ENCODE peak calls at places on chromosome 16, in four cellular contexts. U is dermis blood vessel endothelial cell; K is progenitor cell of endocrine pancreas; E is activated T-cell treated with anti-CD3 and anti-CD28 coated beads, Interleukin-2, amount 50 U/mL, for 72 hours. T is an unnamed sample.

GRCh38 chr16:17512636-17513220 is 42.0 kb upstream of the XYLT1 start:
- DNase-seq in E (no peak), K (no peak), U (no peak), T (no peak)

GRCh38 chr16:72848759-72849664 is 198.9 kb downstream of the ZFHX3 start:
- DNase-seq in K (no peak), U (peak; percentile 82), E (no peak), T (no peak)

GRCh38 chr16:68234188-68235104 is 1.5 kb downstream of the ESRP2 start:
- DNase-seq in U (no peak), K (peak; percentile 82), E (no peak), T (peak; percentile 94)

GRCh38 chr16:57970319-57970718 is 609 bp downstream of the CNGB1 start:
- DNase-seq in E (no peak), K (no peak), U (no peak), T (no peak)

GRCh38 chr16:3074860-3075545 is 9.6 kb downstream of the IL32 start:
- DNase-seq in U (no peak), E (peak; percentile 88), K (no peak), T (no peak)

GRCh38 chr16:13935408-13935807 is 15.5 kb downstream of the ERCC4 start:
- DNase-seq in K (no peak), U (no peak), E (peak; percentile 22), T (no peak)

GRCh38 chr16:86383488-86384262 is 126.7 kb upstream of the FOXF1 start:
- DNase-seq in U (peak; percentile 56), K (no peak), E (no peak), T (peak; percentile 29)

GRCh38 chr16:26433807-26434206 is 632.9 kb upstream of the C16orf82 start:
- DNase-seq in E (no peak), K (no peak), U (no peak), T (no peak)

GRCh38 chr16:16059895-16060590 is 110.6 kb downstream of the ABCC1 start:
- DNase-seq in E (no peak), U (no peak), K (no peak), T (no peak)

GRCh38 chr16:71337631-71338030 is 20.9 kb upstream of the CALB2 start:
- DNase-seq in U (no peak), E (no peak), K (no peak), T (no peak)

GRCh38 chr16:83744521-83744981 is 63.2 kb upstream of the HSBP1 start:
- DNase-seq in K (no peak), E (no peak), U (peak; percentile 8), T (no peak)

GRCh38 chr16:86061771-86062170 is 162.8 kb downstream of the IRF8 start:
- DNase-seq in K (no peak), E (no peak), U (no peak), T (peak; percentile 22)

GRCh38 chr16:27048316-27048715 is 18.4 kb upstream of the C16orf82 start:
- DNase-seq in U (no peak), K (no peak), E (no peak), T (no peak)

GRCh38 chr16:84511180-84511800 is 6.8 kb upstream of the MEAK7 start:
- DNase-seq in U (peak; percentile 92), K (peak; percentile 60), E (peak; percentile 88), T (peak; percentile 88)

GRCh38 chr16:3952342-3953131 is 72.0 kb upstream of the CREBBP start:
- DNase-seq in K (no peak), U (no peak), E (no peak), T (no peak)

GRCh38 chr16:87817910-87818309 is 51.4 kb downstream of the SLC7A5 start:
- DNase-seq in K (no peak), U (no peak), E (no peak), T (no peak)

GRCh38 chr16:15961060-15961511 is 11.7 kb downstream of the ABCC1 start:
- DNase-seq in U (peak; percentile 52), K (no peak), E (peak; percentile 78), T (no peak)

GRCh38 chr16:17416461-17417221 is 54.1 kb downstream of the XYLT1 start:
- DNase-seq in U (peak; percentile 12), E (peak; percentile 54), K (no peak), T (no peak)

GRCh38 chr16:28935924-28936783 is 4.4 kb downstream of the CD19 start:
- DNase-seq in K (no peak), E (peak; percentile 94), U (peak; percentile 84), T (peak; percentile 47)

GRCh38 chr16:60641067-60641466 is 1395.2 kb downstream of the CDH8 start:
- DNase-seq in E (no peak), U (no peak), K (no peak), T (no peak)

GRCh38 chr16:67767953-67768352 is 38.4 kb downstream of the RANBP10 start:
- DNase-seq in U (peak; percentile 52), E (no peak), K (no peak), T (no peak)

GRCh38 chr16:75653926-75654325 is 6.4 kb downstream of the TERF2IP start:
- DNase-seq in K (no peak), E (no peak), U (no peak), T (no peak)

GRCh38 chr16:71258371-71258770 is 27.8 kb upstream of the HYDIN start:
- DNase-seq in E (no peak), U (no peak), K (no peak), T (no peak)

GRCh38 chr16:49084628-49085390 is 196.8 kb downstream of the CBLN1 start:
- DNase-seq in K (no peak), E (no peak), U (no peak), T (no peak)

GRCh38 chr16:78742501-78743283 is 643.2 kb downstream of the WWOX start:
- DNase-seq in K (no peak), E (peak; percentile 83), U (no peak), T (no peak)

GRCh38 chr16:68985268-68985667 is 120.2 kb upstream of the HAS3 start:
- DNase-seq in U (no peak), K (no peak), E (no peak), T (no peak)

GRCh38 chr16:74461826-74462225 is 40.5 kb upstream of the CLEC18B start:
- DNase-seq in K (no peak), U (no peak), E (no peak), T (no peak)

GRCh38 chr16:86457621-86458456 is 52.5 kb upstream of the FOXF1 start:
- DNase-seq in E (no peak), K (no peak), U (no peak), T (no peak)

GRCh38 chr16:7378024-7378695 is 45.5 kb downstream of the RBFOX1 start:
- DNase-seq in K (no peak), E (no peak), U (no peak), T (no peak)

T was measured in Caco-2.